ENCODE peak calls at places on chromosomes 12 and 14, in four cellular contexts. S is HepG2, B is GM12878, I is K562. Z is an unnamed sample.
A peak's percentile ranks its signal among the peaks of the same experiment; 100 is the strongest.

GRCh38 chr14:99393059-99393655 is 87.5 kb downstream of the SETD3 start:
- DNase-seq in S (peak; percentile 23), B (no peak), I (peak; percentile 68), Z (peak; percentile 56)

GRCh38 chr14:20697273-20698017 is 8.9 kb downstream of the ANG start:
- DNase-seq in S (peak; percentile 62), B (no peak), I (peak; percentile 34), Z (peak; percentile 67)

GRCh38 chr12:119175115-119175514 is 3.6 kb upstream of the HSPB8 start:
- DNase-seq in S (no peak), B (no peak), I (no peak), Z (no peak)

GRCh38 chr12:121955258-121956040 is 37.1 kb downstream of the CFAP251 start:
- DNase-seq in S (no peak), B (no peak), I (peak; percentile 41), Z (no peak)

GRCh38 chr14:83825836-83826235 is 1704.1 kb upstream of the FLRT2 start:
- DNase-seq in S (no peak), B (no peak), I (no peak), Z (no peak)

GRCh38 chr12:6943387-6943718 is 263 bp upstream of the RNU7-1 start:
- DNase-seq in S (peak; percentile 88), B (no peak), I (peak; percentile 69), Z (peak; percentile 97)

GRCh38 chr14:91108941-91109611 is 4.8 kb upstream of the DGLUCY start:
- DNase-seq in S (no peak), B (no peak), I (no peak), Z (no peak)

GRCh38 chr14:96271421-96271762 is 15.4 kb downstream of the BDKRB1 start:
- DNase-seq in S (no peak), B (no peak), I (no peak), Z (no peak)

GRCh38 chr12:52744493-52745156 is 32.5 kb downstream of the KRT76 start:
- DNase-seq in S (no peak), B (no peak), I (no peak), Z (no peak)

GRCh38 chr12:75944097-75944904 is 87.3 kb downstream of the PHLDA1 start:
- DNase-seq in S (peak; percentile 97), B (peak; percentile 54), I (no peak), Z (peak; percentile 51)

GRCh38 chr12:68971404-68971803 is 38.4 kb upstream of the CPM start:
- DNase-seq in S (no peak), B (no peak), I (no peak), Z (peak; percentile 19)

GRCh38 chr14:59337151-59337611 is 128.0 kb downstream of the GPR135 start:
- DNase-seq in S (no peak), B (no peak), I (no peak), Z (no peak)

GRCh38 chr12:14664434-14665023 is 31.9 kb downstream of the GUCY2C start:
- DNase-seq in S (peak; percentile 6), B (no peak), I (peak; percentile 6), Z (peak; percentile 8)

GRCh38 chr14:22607291-22607690 is 9.2 kb downstream of the ABHD4 start:
- DNase-seq in S (no peak), B (no peak), I (no peak), Z (no peak)

DNA sequence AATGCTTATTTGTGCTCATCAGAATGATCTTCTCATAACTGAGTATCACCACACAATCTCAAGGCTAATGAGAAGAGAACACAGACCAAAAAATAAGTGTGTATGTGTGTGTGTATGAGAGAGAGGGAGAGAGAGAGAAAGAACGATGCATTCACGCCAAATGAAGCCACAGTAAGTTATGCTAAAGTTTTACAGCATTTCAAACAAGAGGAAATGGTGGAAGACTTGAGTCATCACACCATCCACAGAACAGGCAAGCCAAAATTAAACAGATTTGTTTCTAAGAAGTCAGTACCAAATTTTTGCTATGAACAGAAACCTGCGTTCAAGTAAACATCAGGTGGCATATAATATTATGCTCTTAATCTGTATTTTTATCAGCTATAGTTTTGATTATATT is 141.2 kb downstream of the MED13L start:
- DNase-seq in S (no peak), B (no peak), I (no peak), Z (no peak)
- TF ChIP-seq BHLHE40 in S (no peak), B (no peak), I (no peak), Z (no peak)

GRCh38 chr12:116150452-116150851 is 127.0 kb downstream of the MED13L start:
- DNase-seq in S (no peak), B (no peak), I (no peak), Z (no peak)

GRCh38 chr12:116153096-116153495 is 124.4 kb downstream of the MED13L start:
- DNase-seq in S (no peak), B (no peak), I (no peak), Z (no peak)

GRCh38 chr12:116150001-116150400 is 127.5 kb downstream of the MED13L start:
- DNase-seq in S (no peak), B (no peak), I (no peak), Z (no peak)

GRCh38 chr12:116153983-116154382 is 123.5 kb downstream of the MED13L start:
- DNase-seq in S (no peak), B (no peak), I (no peak), Z (no peak)

GRCh38 chr12:116152268-116152667 is 125.2 kb downstream of the MED13L start:
- DNase-seq in S (no peak), B (no peak), I (no peak), Z (peak; percentile 33)
- TF ChIP-seq MAX in S (no peak), B (no peak), I (no peak), Z (no peak)

GRCh38 chr14:56150018-56150417 is 31.8 kb downstream of the PELI2 start:
- DNase-seq in S (no peak), B (no peak), I (no peak), Z (no peak)
- TF ChIP-seq BHLHE40 in S (no peak), B (no peak), I (no peak), Z (no peak)

DNA sequence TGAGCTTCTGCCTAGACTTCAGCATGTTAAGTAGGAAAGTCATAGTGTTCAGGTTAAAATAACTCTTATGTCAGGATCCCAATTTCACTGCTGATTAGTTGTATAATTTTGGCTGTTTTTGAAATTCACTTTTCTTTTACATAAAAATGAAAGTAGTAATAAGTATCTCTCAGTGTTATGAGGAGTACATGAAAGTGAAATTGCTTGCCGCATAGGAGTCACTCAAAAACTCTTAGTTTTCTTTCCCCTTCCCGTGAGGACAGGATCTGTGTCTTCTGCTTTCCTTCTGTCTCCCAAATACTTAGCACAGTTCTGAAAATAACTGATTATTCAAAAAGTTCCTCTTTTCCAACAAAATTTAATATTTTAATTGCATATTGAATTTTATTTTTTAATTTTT is 100.5 kb downstream of the SLC38A4 start:
- DNase-seq in S (no peak), B (no peak), I (no peak), Z (no peak)
- TF ChIP-seq MAX in S (no peak), B (no peak), I (no peak), Z (no peak)

DNA sequence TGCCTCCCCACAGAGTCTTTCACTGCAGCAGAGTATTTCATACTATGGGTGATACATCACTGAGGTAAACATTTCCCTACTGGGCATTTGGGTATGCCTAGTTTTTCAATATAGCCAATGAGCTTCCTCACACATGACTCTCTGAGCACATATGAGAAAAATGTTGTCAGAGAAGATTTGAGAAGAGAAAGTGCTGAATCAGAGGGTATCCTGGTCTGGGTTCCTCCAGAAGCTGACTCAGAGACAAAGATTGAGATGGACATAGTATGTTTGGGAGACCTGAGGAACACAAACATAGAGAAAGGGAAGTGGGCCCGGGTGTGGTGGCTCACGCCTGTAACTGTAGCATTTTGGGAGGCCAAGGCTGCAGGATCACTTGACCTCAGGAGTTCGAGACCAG is 12.6 kb downstream of the SLC8B1 start:
- DNase-seq in S (no peak), B (no peak), I (no peak), Z (no peak)
- TF ChIP-seq BHLHE40 in S (no peak), B (no peak), I (no peak), Z (no peak)

GRCh38 chr12:4526923-4527546 is 11.7 kb upstream of the RAD51AP1 start:
- DNase-seq in S (peak; percentile 5), B (no peak), I (no peak), Z (no peak)
- TF ChIP-seq MAX in S (no peak), B (no peak), I (no peak), Z (no peak)

GRCh38 chr12:20950248-20950647 is 139.7 kb downstream of the SLCO1B3 start:
- DNase-seq in S (peak; percentile 6), B (peak; percentile 4), I (peak; percentile 6), Z (no peak)

GRCh38 chr12:20946732-20947131 is 136.2 kb downstream of the SLCO1B3 start:
- DNase-seq in S (peak; percentile 1), B (no peak), I (peak; percentile 16), Z (no peak)
- TF ChIP-seq BHLHE40 in S (no peak), B (no peak), I (no peak), Z (no peak)

GRCh38 chr12:46679754-46680153 is 146.0 kb downstream of the SLC38A4 start:
- DNase-seq in S (no peak), B (no peak), I (no peak), Z (no peak)

GRCh38 chr12:46676797-46677520 is 148.8 kb downstream of the SLC38A4 start:
- DNase-seq in S (no peak), B (no peak), I (no peak), Z (no peak)

GRCh38 chr12:46676396-46676795 is 149.4 kb downstream of the SLC38A4 start:
- DNase-seq in S (no peak), B (no peak), I (no peak), Z (no peak)

GRCh38 chr12:46678441-46678840 is 147.4 kb downstream of the SLC38A4 start:
- DNase-seq in S (no peak), B (no peak), I (no peak), Z (no peak)

GRCh38 chr12:46677749-46678148 is 148.0 kb downstream of the SLC38A4 start:
- DNase-seq in S (peak; percentile 66), B (no peak), I (no peak), Z (peak; percentile 33)
- TF ChIP-seq MAX in S (no peak), B (no peak), I (no peak), Z (peak; percentile 21)